ENCODE peak calls at places on chromosome 1, in seven cellular contexts. V, S, N, L, J, R and E are unnamed samples.

GRCh38 chr1:23453455-23454000 is 29.0 kb upstream of the TCEA3 start:
- DNase-seq in V (no peak), S (no peak), N (no peak), L (no peak), J (no peak), R (no peak), E (no peak)

GRCh38 chr1:12438349-12438924 is 179.6 kb downstream of the DHRS3 start:
- DNase-seq in V (no peak), S (no peak), N (no peak), L (no peak), J (peak), R (no peak), E (peak)

GRCh38 chr1:40267767-40268187 is 9.7 kb downstream of the ZMPSTE24 start:
- DNase-seq in V (no peak), S (no peak), N (no peak), L (no peak), J (no peak), R (no peak), E (no peak)

GRCh38 chr1:204128964-204129896 is 22.6 kb downstream of the ETNK2 start:
- DNase-seq in V (peak), S (no peak), N (peak), L (peak), J (no peak), R (peak), E (peak)

GRCh38 chr1:223759273-223759672 is 46.9 kb downstream of the CAPN2 start:
- DNase-seq in V (peak), S (no peak), N (no peak), L (no peak), J (no peak), R (peak), E (no peak)

GRCh38 chr1:154176341-154176740 is 15.6 kb downstream of the TPM3 start:
- DNase-seq in V (no peak), S (no peak), N (no peak), L (no peak), J (no peak), R (no peak), E (no peak)

GRCh38 chr1:37448185-37448584 is 26.2 kb upstream of the ZC3H12A start:
- DNase-seq in V (no peak), S (no peak), N (no peak), L (no peak), J (no peak), R (no peak), E (no peak)

GRCh38 chr1:10573446-10573845 is 98.7 kb downstream of the PEX14 start:
- DNase-seq in V (no peak), S (no peak), N (no peak), L (no peak), J (no peak), R (no peak), E (no peak)

GRCh38 chr1:109181085-109181806 is 32.5 kb upstream of the SARS1 start:
- DNase-seq in V (peak), S (peak), N (no peak), L (no peak), J (no peak), R (no peak), E (no peak)

GRCh38 chr1:10873189-10873588 is 76.7 kb upstream of the CASZ1 start:
- DNase-seq in V (peak), S (no peak), N (no peak), L (no peak), J (no peak), R (no peak), E (no peak)

GRCh38 chr1:196680107-196680506 is 28.3 kb downstream of the CFH start:
- DNase-seq in V (no peak), S (no peak), N (no peak), L (no peak), J (no peak), R (no peak), E (no peak)

GRCh38 chr1:158046726-158047510 is 53.5 kb downstream of the KIRREL1 start:
- DNase-seq in V (no peak), S (no peak), N (no peak), L (no peak), J (no peak), R (no peak), E (no peak)
- TF ChIP-seq TAF1 in V (no peak), S (no peak), N (no peak), L (no peak), J (no peak), R (no peak), E (no peak)

GRCh38 chr1:5811419-5811818 is 180.8 kb downstream of the NPHP4 start:
- DNase-seq in V (no peak), S (no peak), N (peak), L (no peak), J (no peak), R (no peak), E (no peak)

GRCh38 chr1:5810553-5811270 is 181.5 kb downstream of the NPHP4 start:
- DNase-seq in V (no peak), S (no peak), N (no peak), L (no peak), J (no peak), R (no peak), E (no peak)

GRCh38 chr1:5812295-5812694 is 179.9 kb downstream of the NPHP4 start:
- DNase-seq in V (no peak), S (no peak), N (no peak), L (no peak), J (no peak), R (no peak), E (no peak)

GRCh38 chr1:5809207-5809788 is 182.9 kb downstream of the NPHP4 start:
- DNase-seq in V (no peak), S (no peak), N (no peak), L (no peak), J (no peak), R (no peak), E (no peak)

GRCh38 chr1:5810131-5810530 is 182.1 kb downstream of the NPHP4 start:
- DNase-seq in V (no peak), S (no peak), N (no peak), L (no peak), J (no peak), R (no peak), E (no peak)
- TF ChIP-seq TAF1 in V (no peak), S (no peak), N (no peak), L (no peak), J (no peak), R (no peak), E (no peak)

GRCh38 chr1:158611916-158612315 is 6.8 kb downstream of the OR10Z1 start:
- DNase-seq in V (no peak), S (no peak), N (no peak), L (no peak), J (no peak), R (no peak), E (no peak)

GRCh38 chr1:158604968-158605367 is at the start of gene OR10Z1:
- DNase-seq in V (no peak), S (no peak), N (no peak), L (no peak), J (no peak), R (no peak), E (no peak)

GRCh38 chr1:158607296-158607695 is 2.2 kb downstream of the OR10Z1 start:
- DNase-seq in V (no peak), S (no peak), N (no peak), L (no peak), J (no peak), R (no peak), E (no peak)
- TF ChIP-seq TAF1 in V (no peak), S (no peak), N (no peak), L (no peak), J (no peak), R (no peak), E (no peak)

DNA sequence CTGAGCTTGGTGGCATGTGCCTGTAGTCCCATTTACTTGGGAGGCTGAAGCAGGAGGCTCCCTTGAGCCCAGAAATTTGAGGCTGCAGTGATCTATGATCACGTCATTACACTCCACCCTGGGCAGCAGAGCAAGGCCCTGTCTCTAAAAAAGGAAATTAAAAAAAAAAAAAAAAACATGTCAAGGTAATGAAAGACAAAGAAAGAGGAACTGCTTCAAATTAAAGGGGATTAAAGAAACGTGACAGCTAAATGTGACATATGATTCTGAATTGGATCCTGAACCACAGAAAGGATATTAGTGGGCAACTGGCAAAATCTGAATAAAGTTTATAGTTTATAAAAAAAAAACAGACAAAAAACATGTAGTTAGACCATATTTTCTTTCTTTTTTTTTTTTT is 3.8 kb upstream of the C2CD4D start:
- DNase-seq in V (no peak), S (no peak), N (no peak), L (no peak), J (no peak), R (no peak), E (no peak)
- TF ChIP-seq TAF1 in V (no peak), S (no peak), N (no peak), L (no peak), J (no peak), R (no peak), E (no peak)

GRCh38 chr1:211738709-211739301 is 63.4 kb upstream of the NEK2 start:
- DNase-seq in V (no peak), S (no peak), N (no peak), L (no peak), J (no peak), R (no peak), E (no peak)
- TF ChIP-seq TAF1 in V (no peak), S (no peak), N (no peak), L (no peak), J (no peak), R (no peak), E (no peak)